ENCODE peak calls at places on chromosomes 1 and 21, in four cellular contexts. K, O, F and Z are unnamed samples. For H3K4me1, the result is how much of the 10 kb centered on the place peaks cover.

GRCh38 chr1:235720544-235720943 is 71.0 kb upstream of the GNG4 start:
- DNase-seq in F (no peak), O (no peak), K (no peak), Z (no peak)

GRCh38 chr1:41023279-41023990 is 1.9 kb upstream of the SLFNL1 start:
- DNase-seq in O (no peak), K (peak), F (peak), Z (no peak)

GRCh38 chr1:42251042-42251441 is 84.0 kb downstream of the FOXJ3 start:
- DNase-seq in F (no peak), K (no peak), O (no peak), Z (no peak)

GRCh38 chr1:93686497-93687250 is 5.0 kb upstream of the BCAR3 start:
- DNase-seq in F (no peak), O (no peak), K (no peak), Z (no peak)

GRCh38 chr21:35548904-35549615 is 500.0 kb upstream of the RUNX1 start:
- DNase-seq in F (no peak), K (no peak), O (no peak), Z (no peak)

GRCh38 chr1:207302618-207303408 is 18.7 kb upstream of the CD55 start:
- DNase-seq in K (no peak), O (no peak), F (no peak), Z (no peak)

GRCh38 chr1:195053478-195053877 is 1554.8 kb downstream of the KCNT2 start:
- DNase-seq in K (no peak), O (no peak), F (no peak), Z (no peak)

GRCh38 chr1:8879348-8880067 is 1.0 kb upstream of the ENO1 start:
- DNase-seq in F (peak), K (no peak), O (no peak), Z (no peak)

GRCh38 chr1:7470904-7471638 is 300.0 kb upstream of the VAMP3 start:
- DNase-seq in O (peak), K (no peak), F (no peak), Z (no peak)

GRCh38 chr21:16002872-16003466 is 273.2 kb downstream of the USP25 start:
- DNase-seq in F (no peak), K (no peak), O (no peak), Z (no peak)

GRCh38 chr1:182739545-182739944 is 50.0 kb upstream of the NPL start:
- DNase-seq in K (no peak), O (no peak), F (peak), Z (no peak)

GRCh38 chr21:44352253-44352860 is 1.1 kb upstream of the TRPM2 start:
- DNase-seq in O (no peak), K (no peak), F (no peak), Z (no peak)

GRCh38 chr1:162722036-162722435 is 68.5 kb upstream of the HSD17B7 start:
- DNase-seq in O (no peak), F (no peak), K (no peak), Z (no peak)

GRCh38 chr1:7553042-7553690 is 217.9 kb upstream of the VAMP3 start:
- DNase-seq in K (peak), F (peak), O (no peak), Z (no peak)

GRCh38 chr1:77282187-77282865 is 507 bp downstream of the AK5 start:
- DNase-seq in F (peak), K (peak), O (no peak), Z (no peak)

GRCh38 chr1:90189889-90190288 is 195.0 kb downstream of the ZNF326 start:
- DNase-seq in F (no peak), K (no peak), O (no peak), Z (no peak)

GRCh38 chr21:41726970-41727783 is 39.7 kb downstream of the RIPK4 start:
- DNase-seq in F (peak), O (peak), K (no peak), Z (peak)

GRCh38 chr1:227299238-227299637 is 19.1 kb downstream of the CDC42BPA start:
- DNase-seq in F (peak), K (no peak), O (no peak), Z (no peak)

GRCh38 chr1:193707271-193708015 is 521.0 kb upstream of the B3GALT2 start:
- DNase-seq in F (no peak), O (no peak), K (no peak), Z (no peak)

GRCh38 chr1:6456800-6457466 is 9.0 kb downstream of the TNFRSF25 start:
- DNase-seq in F (peak), O (no peak), K (no peak), Z (no peak)

GRCh38 chr1:156119503-156120209 is 5.1 kb downstream of the LMNA start:
- DNase-seq in F (peak), O (no peak), K (no peak), Z (peak)

GRCh38 chr1:39104158-39105060 is 78.3 kb downstream of the NDUFS5 start:
- DNase-seq in K (no peak), F (peak), O (no peak), Z (no peak)

GRCh38 chr1:201141418-201141817 is 12.9 kb downstream of the TMEM9 start:
- DNase-seq in O (no peak), F (no peak), K (no peak), Z (peak)

GRCh38 chr1:163772266-163772665 is 450.5 kb downstream of the NUF2 start:
- DNase-seq in F (no peak), O (no peak), K (no peak), Z (no peak)

GRCh38 chr1:228044961-228045360 is 37.5 kb upstream of the ARF1 start:
- DNase-seq in K (no peak), O (no peak), F (no peak), Z (no peak)

DNA sequence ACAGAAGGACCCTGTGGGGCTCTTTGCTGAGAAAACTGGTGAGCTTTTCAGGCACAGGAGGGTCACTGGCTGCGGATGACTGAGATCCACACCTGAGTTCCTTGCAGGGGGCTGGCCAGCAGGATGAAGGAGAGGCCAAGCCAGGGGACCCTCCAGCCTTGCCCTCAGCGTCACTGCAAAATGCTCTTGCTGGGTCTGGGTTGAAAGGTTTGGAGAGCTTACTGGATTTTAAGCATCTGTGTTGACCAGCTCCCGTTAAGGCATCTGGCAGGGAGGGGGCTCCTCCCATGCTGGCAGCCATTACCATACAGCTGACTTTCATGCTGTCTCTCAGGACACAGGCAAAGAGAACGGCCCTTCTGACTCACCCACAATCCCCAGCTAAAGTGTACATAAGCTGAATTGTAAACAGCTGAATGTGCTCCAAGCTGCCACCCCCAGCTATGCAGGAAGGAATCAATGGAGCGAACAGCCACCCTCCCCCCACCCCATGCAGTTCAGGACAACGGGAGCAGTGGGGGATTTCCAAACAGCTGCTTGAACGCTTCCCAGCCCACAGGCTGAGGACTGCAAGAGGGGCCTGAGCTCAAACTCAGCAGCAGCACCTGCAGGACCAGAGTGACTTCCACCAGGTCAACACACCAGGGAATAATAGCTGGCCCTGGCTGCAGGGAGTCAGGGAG is 21.3 kb upstream of the A3GALT2 start:
- DNase-seq in K (no peak), F (peak), O (peak), Z (peak)
- H3K4me3 ChIP-seq in K (peak), F (no peak), O (peak), Z (peak)

DNA sequence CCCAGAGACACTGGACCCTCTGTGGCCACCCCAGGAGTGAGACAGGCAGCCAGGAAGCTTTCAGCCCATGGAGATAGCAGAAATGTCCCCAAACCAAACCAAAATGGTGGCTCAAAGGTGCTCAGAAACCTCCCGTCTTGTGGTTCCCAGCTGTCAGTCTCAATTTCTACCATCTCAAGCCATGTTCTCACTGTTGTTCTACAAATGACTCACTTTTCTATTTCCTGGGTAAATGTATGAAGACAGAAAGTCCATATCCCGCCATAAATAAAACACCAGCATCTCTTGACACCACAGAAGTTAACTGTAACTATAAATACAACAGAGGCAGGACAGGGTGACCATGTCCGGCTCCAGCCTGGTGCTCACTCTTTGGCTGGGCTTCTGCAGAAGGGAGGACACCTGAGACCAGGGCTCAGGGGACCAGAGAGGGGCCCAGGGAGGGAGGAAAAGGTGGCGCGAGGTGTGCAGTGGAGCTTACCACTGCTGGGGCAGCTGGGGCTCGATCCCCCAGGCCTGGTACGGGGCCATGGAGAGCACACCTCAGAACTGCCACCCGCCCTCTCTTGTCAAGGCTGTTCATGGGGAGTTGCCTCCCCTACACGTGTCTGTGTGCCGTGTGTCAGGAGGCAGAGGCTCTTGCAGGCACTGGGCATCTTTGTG is 43.6 kb downstream of the EPHB2 start:
- DNase-seq in K (no peak), F (no peak), O (no peak), Z (no peak)
- H3K4me1 ChIP-seq in K (under half), F (under half), O (under half), Z (under half)

GRCh38 chr1:5364591-5364990 is 627.6 kb downstream of the NPHP4 start:
- DNase-seq in K (no peak), O (peak), F (no peak), Z (no peak)
- H3K4me3 ChIP-seq in K (no peak), O (no peak), F (no peak), Z (no peak)

DNA sequence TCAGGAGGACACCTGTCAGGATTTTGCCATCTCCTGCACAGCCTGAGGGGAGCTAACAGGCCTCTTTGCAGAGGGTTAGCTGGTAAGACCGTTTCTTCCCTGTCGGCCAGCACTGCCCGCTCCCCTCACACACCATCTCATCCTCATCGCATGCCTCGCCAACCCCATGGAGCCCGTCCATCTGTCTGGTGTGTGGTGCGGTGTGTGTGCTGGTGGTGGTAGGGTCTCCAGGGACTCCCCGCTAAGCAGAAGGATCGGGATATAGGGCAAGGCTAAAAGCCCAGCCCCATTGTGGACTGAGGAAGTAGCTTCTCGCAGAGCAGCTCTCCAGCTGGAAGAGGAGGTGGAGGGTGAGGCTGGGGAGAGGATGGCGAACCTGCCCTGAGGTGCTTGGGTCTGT is 6.8 kb upstream of the SFN start:
- DNase-seq in K (no peak), O (no peak), F (no peak), Z (no peak)
- H3K4me1 ChIP-seq in K (under half), O (under half), F (under half), Z (under half)

DNA sequence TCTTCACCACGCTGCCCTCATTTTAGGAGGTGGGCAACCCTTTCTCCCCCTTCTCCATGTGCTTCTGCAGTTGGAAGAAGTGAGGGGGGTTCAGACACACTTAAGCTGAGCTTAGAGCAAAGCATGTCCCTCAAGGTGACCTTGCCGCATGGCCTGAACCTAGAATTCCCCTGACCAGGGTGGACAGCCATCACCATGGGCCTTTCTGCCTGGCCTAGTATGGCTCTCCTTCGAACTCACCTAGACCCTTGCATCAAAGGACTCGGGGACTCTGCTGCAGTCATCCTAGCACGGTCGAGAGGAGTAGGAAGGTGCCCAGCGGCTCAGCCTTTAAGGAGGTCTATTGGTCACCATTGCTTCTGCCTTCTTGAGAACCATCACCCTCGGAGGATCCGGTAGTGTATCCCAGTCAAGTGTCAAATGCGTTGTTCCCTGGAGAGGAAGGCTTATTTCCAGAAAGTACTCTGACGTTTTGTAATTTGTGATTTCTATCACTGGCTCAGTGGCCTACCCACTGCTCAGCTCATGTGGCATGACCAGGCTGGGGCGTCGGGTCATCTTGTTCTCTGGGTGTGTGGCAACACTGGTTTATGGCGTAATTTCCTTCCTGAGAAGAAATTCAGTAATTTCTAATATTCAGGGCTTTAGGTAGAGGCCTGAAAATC is at the start of gene KCNE1:
- DNase-seq in K (peak), O (no peak), F (no peak), Z (no peak)
- H3K4me3 ChIP-seq in K (peak), O (peak), F (no peak), Z (no peak)

GRCh38 chr1:2135425-2135824 is 59.1 kb downstream of the FAAP20 start:
- DNase-seq in O (peak), K (peak), F (peak), Z (no peak)

GRCh38 chr1:2136386-2136821 is 58.2 kb downstream of the FAAP20 start:
- DNase-seq in O (no peak), K (no peak), F (no peak), Z (no peak)

GRCh38 chr1:2134604-2135307 is 59.8 kb downstream of the FAAP20 start:
- DNase-seq in F (no peak), K (peak), O (no peak), Z (no peak)

GRCh38 chr1:2136836-2137235 is 57.7 kb downstream of the FAAP20 start:
- DNase-seq in F (no peak), O (no peak), K (no peak), Z (no peak)

DNA sequence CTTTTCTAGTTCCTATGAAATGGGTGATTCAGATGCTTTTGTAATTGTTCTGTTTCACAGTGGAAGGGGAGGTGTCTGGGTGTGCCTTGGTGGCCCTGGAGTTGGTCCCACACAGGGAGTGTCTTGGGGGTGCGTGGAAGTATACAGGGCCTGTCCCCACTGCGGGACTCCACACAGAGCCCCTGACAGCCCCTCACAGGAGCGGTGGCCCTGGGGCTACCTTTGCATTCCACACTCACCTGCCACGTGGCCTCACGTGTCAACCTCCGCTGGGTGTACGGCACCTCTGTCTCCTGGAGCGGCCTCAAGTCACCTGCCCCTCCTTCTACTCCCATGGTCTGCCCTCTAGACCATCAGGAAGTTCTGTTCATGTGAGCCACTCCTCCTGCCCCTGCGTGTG is 58.7 kb downstream of the FAAP20 start:
- DNase-seq in F (no peak), K (peak), O (no peak), Z (no peak)
- H3K4me1 ChIP-seq in F (under half), K (under half), O (under half), Z (under half)